ENCODE peak calls at places on chromosomes 16 and 17, in five cellular contexts. One of them, this sample, is unnamed.

GRCh38 chr17:73533127-73533526 is 111.1 kb downstream of the SDK2 start:
- DNase-seq in neural progenitor cell: no peak
- DNase-seq in PC-3: no peak
- DNase-seq in mammary epithelial cell: no peak
- DNase-seq in keratinocyte: no peak
- DNase-seq in this sample: no peak

GRCh38 chr17:6654816-6655731 is 3.5 kb downstream of the C17orf100 start:
- DNase-seq in neural progenitor cell: peak
- DNase-seq in PC-3: no peak
- DNase-seq in mammary epithelial cell: peak
- DNase-seq in keratinocyte: no peak
- DNase-seq in this sample: no peak

GRCh38 chr17:57324060-57324459 is 67.7 kb downstream of the MSI2 start:
- DNase-seq in neural progenitor cell: no peak
- DNase-seq in PC-3: no peak
- DNase-seq in mammary epithelial cell: no peak
- DNase-seq in keratinocyte: no peak
- DNase-seq in this sample: no peak

GRCh38 chr16:30456302-30456701 is 10.6 kb upstream of the SEPHS2 start:
- DNase-seq in neural progenitor cell: no peak
- DNase-seq in PC-3: no peak
- DNase-seq in mammary epithelial cell: no peak
- DNase-seq in keratinocyte: no peak
- DNase-seq in this sample: no peak

GRCh38 chr16:3168706-3169105 is 19.3 kb upstream of the OR1F1 start:
- DNase-seq in neural progenitor cell: no peak
- DNase-seq in PC-3: no peak
- DNase-seq in mammary epithelial cell: no peak
- DNase-seq in keratinocyte: no peak
- DNase-seq in this sample: no peak

GRCh38 chr16:57039148-57039812 is 49.9 kb downstream of the NLRC5 start:
- DNase-seq in neural progenitor cell: no peak
- DNase-seq in PC-3: no peak
- DNase-seq in mammary epithelial cell: no peak
- DNase-seq in keratinocyte: no peak
- DNase-seq in this sample: no peak

GRCh38 chr17:4017377-4017776 is 53.1 kb upstream of the ATP2A3 start:
- DNase-seq in neural progenitor cell: no peak
- DNase-seq in PC-3: no peak
- DNase-seq in mammary epithelial cell: no peak
- DNase-seq in keratinocyte: no peak
- DNase-seq in this sample: no peak

GRCh38 chr16:2768403-2769089 is 8.5 kb downstream of the ELOB start:
- DNase-seq in neural progenitor cell: no peak
- DNase-seq in PC-3: no peak
- DNase-seq in mammary epithelial cell: peak
- DNase-seq in keratinocyte: no peak
- DNase-seq in this sample: no peak

GRCh38 chr17:66713533-66714042 is 121.3 kb upstream of the CACNG5 start:
- DNase-seq in neural progenitor cell: no peak
- DNase-seq in PC-3: no peak
- DNase-seq in mammary epithelial cell: no peak
- DNase-seq in keratinocyte: no peak
- DNase-seq in this sample: no peak

GRCh38 chr16:30473231-30474061 is 904 bp downstream of the ITGAL start:
- DNase-seq in neural progenitor cell: no peak
- DNase-seq in PC-3: no peak
- DNase-seq in mammary epithelial cell: no peak
- DNase-seq in keratinocyte: no peak
- DNase-seq in this sample: no peak

GRCh38 chr17:19388791-19389190 is 1.8 kb upstream of the MFAP4 start:
- DNase-seq in neural progenitor cell: no peak
- DNase-seq in PC-3: no peak
- DNase-seq in mammary epithelial cell: no peak
- DNase-seq in keratinocyte: no peak
- DNase-seq in this sample: no peak

GRCh38 chr17:45816966-45817365 is 27.7 kb upstream of the SPPL2C start:
- DNase-seq in neural progenitor cell: no peak
- DNase-seq in PC-3: no peak
- DNase-seq in mammary epithelial cell: no peak
- DNase-seq in keratinocyte: no peak
- DNase-seq in this sample: no peak

GRCh38 chr16:27717726-27718125 is 167.8 kb downstream of the KATNIP start:
- DNase-seq in neural progenitor cell: no peak
- DNase-seq in PC-3: no peak
- DNase-seq in mammary epithelial cell: no peak
- DNase-seq in keratinocyte: no peak
- DNase-seq in this sample: peak

GRCh38 chr16:23807028-23807427 is 28.8 kb upstream of the PRKCB start:
- DNase-seq in neural progenitor cell: no peak
- DNase-seq in PC-3: no peak
- DNase-seq in mammary epithelial cell: no peak
- DNase-seq in keratinocyte: no peak
- DNase-seq in this sample: no peak

GRCh38 chr17:3983945-3984484 is 19.8 kb upstream of the ATP2A3 start:
- DNase-seq in neural progenitor cell: no peak
- DNase-seq in PC-3: no peak
- DNase-seq in mammary epithelial cell: no peak
- DNase-seq in keratinocyte: no peak
- DNase-seq in this sample: peak

GRCh38 chr17:44932526-44933097 is 15.0 kb downstream of the KIF18B start:
- DNase-seq in neural progenitor cell: no peak
- DNase-seq in PC-3: no peak
- DNase-seq in mammary epithelial cell: no peak
- DNase-seq in keratinocyte: no peak
- DNase-seq in this sample: no peak

GRCh38 chr17:81285179-81285878 is 9.8 kb downstream of the SLC38A10 start:
- DNase-seq in neural progenitor cell: peak
- DNase-seq in PC-3: no peak
- DNase-seq in mammary epithelial cell: no peak
- DNase-seq in keratinocyte: no peak
- DNase-seq in this sample: no peak

GRCh38 chr16:20323591-20324117 is 3.7 kb downstream of the GP2 start:
- DNase-seq in neural progenitor cell: no peak
- DNase-seq in PC-3: no peak
- DNase-seq in mammary epithelial cell: no peak
- DNase-seq in keratinocyte: no peak
- DNase-seq in this sample: no peak

GRCh38 chr17:79592641-79593040 is 18.2 kb downstream of the RBFOX3 start:
- DNase-seq in neural progenitor cell: no peak
- DNase-seq in PC-3: no peak
- DNase-seq in mammary epithelial cell: no peak
- DNase-seq in keratinocyte: no peak
- DNase-seq in this sample: no peak

GRCh38 chr17:50097907-50098306 is 2.8 kb downstream of the PDK2 start:
- DNase-seq in neural progenitor cell: no peak
- DNase-seq in PC-3: no peak
- DNase-seq in mammary epithelial cell: no peak
- DNase-seq in keratinocyte: no peak
- DNase-seq in this sample: no peak

GRCh38 chr16:2467301-2468141 is 3.6 kb upstream of the NTN3 start:
- DNase-seq in neural progenitor cell: peak
- DNase-seq in PC-3: peak
- DNase-seq in mammary epithelial cell: peak
- DNase-seq in keratinocyte: no peak
- DNase-seq in this sample: peak

GRCh38 chr16:57265850-57266530 is 18.5 kb downstream of the PLLP start:
- DNase-seq in neural progenitor cell: peak
- DNase-seq in PC-3: peak
- DNase-seq in mammary epithelial cell: peak
- DNase-seq in keratinocyte: no peak
- DNase-seq in this sample: no peak

GRCh38 chr17:82373731-82374625 is 2.4 kb downstream of the UTS2R start:
- DNase-seq in neural progenitor cell: no peak
- DNase-seq in PC-3: no peak
- DNase-seq in mammary epithelial cell: no peak
- DNase-seq in keratinocyte: no peak
- DNase-seq in this sample: no peak

GRCh38 chr17:82372591-82373452 is 1.3 kb downstream of the UTS2R start:
- DNase-seq in neural progenitor cell: peak
- DNase-seq in PC-3: no peak
- DNase-seq in mammary epithelial cell: no peak
- DNase-seq in keratinocyte: no peak
- DNase-seq in this sample: peak

GRCh38 chr17:82375359-82376041 is 3.9 kb downstream of the UTS2R start:
- DNase-seq in neural progenitor cell: no peak
- DNase-seq in PC-3: no peak
- DNase-seq in mammary epithelial cell: no peak
- DNase-seq in keratinocyte: no peak
- DNase-seq in this sample: no peak

GRCh38 chr17:82376042-82376730 is 4.6 kb downstream of the UTS2R start:
- DNase-seq in neural progenitor cell: no peak
- DNase-seq in PC-3: no peak
- DNase-seq in mammary epithelial cell: no peak
- DNase-seq in keratinocyte: no peak
- DNase-seq in this sample: no peak

GRCh38 chr17:82374626-82375331 is 3.2 kb downstream of the UTS2R start:
- DNase-seq in neural progenitor cell: no peak
- DNase-seq in PC-3: no peak
- DNase-seq in mammary epithelial cell: no peak
- DNase-seq in keratinocyte: no peak
- DNase-seq in this sample: no peak
- TF ChIP-seq EZH2 in neural progenitor cell: no peak
- TF ChIP-seq EZH2 in PC-3: no peak
- TF ChIP-seq EZH2 in mammary epithelial cell: no peak
- TF ChIP-seq EZH2 in keratinocyte: peak
- TF ChIP-seq EZH2 in this sample: no peak

DNA sequence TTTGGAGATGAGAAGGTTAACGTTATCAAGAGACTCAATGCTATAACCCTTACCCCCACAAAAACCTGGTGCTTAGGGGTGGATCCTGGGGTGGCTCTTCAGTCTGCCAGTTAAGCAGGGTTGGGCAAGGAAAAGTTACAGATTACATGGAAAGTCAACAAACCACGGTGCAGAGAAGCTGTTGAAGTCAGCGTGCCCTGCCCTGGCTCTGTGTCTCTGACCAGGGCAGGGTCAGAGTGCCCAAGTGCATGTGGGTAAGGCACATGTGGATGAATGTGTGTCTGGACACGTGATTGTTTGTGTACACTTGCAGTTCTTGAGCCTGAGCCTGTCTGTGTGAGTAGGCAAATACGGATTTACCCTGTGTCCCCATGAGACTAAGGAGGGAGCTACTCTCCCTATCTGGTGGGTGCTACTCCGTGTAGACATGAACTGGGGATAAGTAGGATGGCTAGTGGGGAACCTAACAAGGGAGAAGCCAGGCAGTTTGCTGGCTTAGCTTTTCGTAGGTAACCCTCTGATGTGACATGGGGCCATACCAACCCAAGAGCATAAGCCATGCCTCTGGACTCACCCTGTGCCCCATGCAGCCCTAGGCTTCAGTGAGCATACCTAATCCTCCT is 5.5 kb downstream of the IGFBP4 start:
- DNase-seq in neural progenitor cell: no peak
- DNase-seq in PC-3: peak
- DNase-seq in mammary epithelial cell: no peak
- DNase-seq in keratinocyte: no peak
- DNase-seq in this sample: no peak
- H3K4me3 ChIP-seq in neural progenitor cell: no peak
- H3K4me3 ChIP-seq in PC-3: no peak
- H3K4me3 ChIP-seq in mammary epithelial cell: no peak
- H3K4me3 ChIP-seq in keratinocyte: no peak
- H3K4me3 ChIP-seq in this sample: no peak

GRCh38 chr16:1178295-1178910 is 25.5 kb downstream of the CACNA1H start:
- DNase-seq in neural progenitor cell: no peak
- DNase-seq in PC-3: no peak
- DNase-seq in mammary epithelial cell: no peak
- DNase-seq in keratinocyte: no peak
- DNase-seq in this sample: no peak

GRCh38 chr16:1184156-1184868 is 31.4 kb downstream of the CACNA1H start:
- DNase-seq in neural progenitor cell: no peak
- DNase-seq in PC-3: no peak
- DNase-seq in mammary epithelial cell: no peak
- DNase-seq in keratinocyte: no peak
- DNase-seq in this sample: no peak

GRCh38 chr16:1181715-1182671 is 29.1 kb downstream of the CACNA1H start:
- DNase-seq in neural progenitor cell: peak
- DNase-seq in PC-3: peak
- DNase-seq in mammary epithelial cell: peak
- DNase-seq in keratinocyte: no peak
- DNase-seq in this sample: no peak

GRCh38 chr16:1183235-1183907 is 30.5 kb downstream of the CACNA1H start:
- DNase-seq in neural progenitor cell: peak
- DNase-seq in PC-3: no peak
- DNase-seq in mammary epithelial cell: no peak
- DNase-seq in keratinocyte: no peak
- DNase-seq in this sample: peak

DNA sequence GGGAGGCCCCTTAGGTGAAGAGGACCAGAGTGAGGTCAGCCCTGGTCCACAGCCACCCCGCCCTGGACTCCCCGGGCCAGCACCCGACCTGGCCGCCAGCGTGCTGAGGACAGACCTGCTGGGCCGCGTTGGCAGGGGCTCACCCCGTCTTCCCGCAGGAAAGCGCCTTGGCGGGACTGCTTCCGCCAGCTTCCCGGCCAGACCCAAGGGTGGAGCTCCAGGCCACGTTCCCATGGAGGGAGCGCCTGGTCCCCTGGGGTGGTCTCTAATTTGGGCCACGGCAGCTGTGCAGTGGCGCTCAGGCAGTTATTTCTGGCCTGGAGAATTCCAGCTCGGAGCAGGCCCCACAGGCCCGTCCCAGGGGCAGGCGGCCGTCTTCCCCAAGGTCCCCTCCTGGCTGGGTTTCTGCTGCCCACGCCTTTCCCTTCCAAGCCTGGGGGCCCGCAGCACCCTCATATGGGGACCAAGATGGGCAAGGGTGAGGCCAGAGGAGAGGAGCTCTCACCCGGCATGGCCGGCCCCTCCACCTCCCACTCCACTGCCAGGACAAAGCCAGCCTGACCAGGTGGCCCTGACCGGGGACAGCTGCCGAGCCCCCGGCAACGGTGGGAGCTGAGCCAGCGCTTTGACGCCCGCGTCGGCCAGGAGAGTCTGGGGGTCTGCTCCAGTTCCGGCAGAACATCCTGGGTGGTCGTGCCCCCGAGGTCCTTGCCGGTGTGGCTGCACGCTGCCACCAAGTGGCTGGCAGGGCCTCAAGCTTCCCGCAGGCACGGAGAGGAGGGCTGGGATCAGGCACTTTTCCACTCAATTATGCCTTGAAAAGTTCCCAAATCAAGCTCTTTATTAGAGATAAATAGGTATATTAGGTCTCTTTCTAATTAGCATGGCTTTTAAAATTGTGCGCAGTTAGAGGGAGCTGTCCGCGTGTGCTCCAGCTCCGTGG is 28.1 kb downstream of the CACNA1H start:
- DNase-seq in neural progenitor cell: peak
- DNase-seq in PC-3: no peak
- DNase-seq in mammary epithelial cell: no peak
- DNase-seq in keratinocyte: no peak
- DNase-seq in this sample: no peak
- TF ChIP-seq CTCF in neural progenitor cell: peak
- TF ChIP-seq CTCF in PC-3: peak
- TF ChIP-seq CTCF in mammary epithelial cell: no peak
- TF ChIP-seq CTCF in keratinocyte: no peak
- TF ChIP-seq CTCF in this sample: peak

DNA sequence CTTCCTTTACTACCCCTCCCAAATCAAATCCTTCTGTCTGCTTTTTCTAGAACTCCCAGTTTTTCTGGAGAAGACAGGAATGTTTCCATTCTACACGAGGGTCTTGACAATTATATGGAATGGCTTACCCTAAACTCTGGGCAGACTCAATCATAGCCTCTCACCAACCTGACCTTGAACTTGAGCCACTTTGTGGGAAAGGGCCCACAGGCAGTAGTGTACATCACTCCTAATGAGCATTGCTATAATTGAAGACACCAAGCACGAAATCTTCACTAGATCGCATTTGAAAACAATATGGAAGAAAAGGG is 1.6 kb upstream of the HOXB13 start:
- DNase-seq in neural progenitor cell: no peak
- DNase-seq in PC-3: no peak
- DNase-seq in mammary epithelial cell: no peak
- DNase-seq in keratinocyte: no peak
- DNase-seq in this sample: no peak
- TF ChIP-seq EZH2 in neural progenitor cell: no peak
- TF ChIP-seq EZH2 in PC-3: no peak
- TF ChIP-seq EZH2 in mammary epithelial cell: no peak
- TF ChIP-seq EZH2 in keratinocyte: no peak
- TF ChIP-seq EZH2 in this sample: no peak

This sample was measured in A673.